ENCODE peak calls at places on chromosomes 16 and 17, in nine cellular contexts. F, Y, I, C, G, Q, L, D and K are unnamed samples.

GRCh38 chr16:87174061-87174460 is 143.1 kb downstream of the C16orf95 start:
- DNase-seq in F (no peak), Y (no peak), I (no peak), C (no peak), G (no peak), Q (no peak), L (no peak), D (no peak), K (no peak)

GRCh38 chr17:4163951-4164350 is 21.0 kb downstream of the CYB5D2 start:
- DNase-seq in F (no peak), Y (no peak), I (no peak), C (no peak), G (no peak), Q (no peak), L (peak; percentile 18), D (no peak), K (no peak)

GRCh38 chr16:57815987-57816745 is 13.9 kb upstream of the KIFC3 start:
- DNase-seq in F (peak; percentile 42), Y (peak; percentile 96), I (peak; percentile 66), C (peak; percentile 95), G (peak; percentile 92), Q (peak; percentile 96), L (peak; percentile 81), D (peak; percentile 97), K (peak; percentile 69)

GRCh38 chr17:43961954-43962353 is 8.2 kb upstream of the PYY start:
- DNase-seq in F (no peak), Y (no peak), I (no peak), C (no peak), G (no peak), Q (no peak), L (no peak), D (no peak), K (no peak)

GRCh38 chr17:82787081-82787848 is 35.4 kb downstream of the TBCD start:
- DNase-seq in F (no peak), Y (peak; percentile 79), I (no peak), C (no peak), G (peak; percentile 33), Q (peak; percentile 76), L (no peak), D (no peak), K (no peak)

GRCh38 chr17:78174332-78174869 is 6.0 kb downstream of the SYNGR2 start:
- DNase-seq in F (no peak), Y (no peak), I (no peak), C (no peak), G (peak; percentile 98), Q (peak; percentile 93), L (peak; percentile 56), D (peak; percentile 93), K (no peak)

GRCh38 chr16:74071996-74072559 is 224.5 kb upstream of the PSMD7 start:
- DNase-seq in F (no peak), Y (no peak), I (no peak), C (no peak), G (no peak), Q (no peak), L (no peak), D (no peak), K (no peak)

GRCh38 chr16:53952215-53953208 is 248.6 kb downstream of the FTO start:
- DNase-seq in F (no peak), Y (peak; percentile 42), I (no peak), C (no peak), G (no peak), Q (no peak), L (no peak), D (no peak), K (peak; percentile 7)

GRCh38 chr17:46193626-46194392 is 580 bp upstream of the KANSL1 start:
- DNase-seq in F (peak; percentile 94), Y (peak; percentile 90), I (peak; percentile 93), C (peak; percentile 99), G (peak; percentile 99), Q (peak; percentile 98), L (peak; percentile 97), D (peak; percentile 98), K (peak; percentile 96)

GRCh38 chr17:46195939-46196338 is 2.7 kb upstream of the KANSL1 start:
- DNase-seq in F (no peak), Y (no peak), I (no peak), C (no peak), G (no peak), Q (no peak), L (no peak), D (no peak), K (peak; percentile 62)

GRCh38 chr17:46195217-46195855 is 2.1 kb upstream of the KANSL1 start:
- DNase-seq in F (no peak), Y (no peak), I (no peak), C (no peak), G (no peak), Q (no peak), L (no peak), D (no peak), K (no peak)

GRCh38 chr17:46193246-46193625 is at the start of gene KANSL1:
- DNase-seq in F (peak; percentile 90), Y (peak; percentile 79), I (peak; percentile 89), C (peak; percentile 98), G (peak; percentile 97), Q (peak; percentile 93), L (peak; percentile 97), D (peak; percentile 90), K (peak; percentile 95)

GRCh38 chr17:46194393-46195216 is 1.4 kb upstream of the KANSL1 start:
- DNase-seq in F (peak; percentile 61), Y (no peak), I (peak; percentile 59), C (no peak), G (no peak), Q (no peak), L (peak; percentile 60), D (no peak), K (no peak)
- H3K4me1 ChIP-seq in F (peaks cover 43% of the 10 kb centered on the region), Y (peaks cover 12% of the 10 kb centered on the region), I (peaks cover 52% of the 10 kb centered on the region), C (no peaks in the 10 kb centered on the region), G (peaks cover 39% of the 10 kb centered on the region), Q (peaks cover 14% of the 10 kb centered on the region), L (peaks cover 49% of the 10 kb centered on the region), D (peaks cover 11% of the 10 kb centered on the region), K (peaks cover 41% of the 10 kb centered on the region)

GRCh38 chr17:28315846-28316705 is 2.9 kb upstream of the TMEM97 start:
- DNase-seq in F (no peak), Y (no peak), I (no peak), C (no peak), G (no peak), Q (no peak), L (no peak), D (no peak), K (no peak)

GRCh38 chr17:28320215-28321061 is 1.4 kb downstream of the TMEM97 start:
- DNase-seq in F (no peak), Y (no peak), I (no peak), C (no peak), G (no peak), Q (no peak), L (no peak), D (no peak), K (no peak)

GRCh38 chr17:28317965-28318758 is 838 bp upstream of the TMEM97 start:
- DNase-seq in F (peak; percentile 41), Y (no peak), I (no peak), C (peak; percentile 84), G (no peak), Q (no peak), L (no peak), D (no peak), K (no peak)

GRCh38 chr17:28317099-28317964 is 1.7 kb upstream of the TMEM97 start:
- DNase-seq in F (no peak), Y (no peak), I (no peak), C (peak; percentile 72), G (no peak), Q (no peak), L (no peak), D (no peak), K (no peak)

GRCh38 chr17:28318759-28319660 is at the start of gene TMEM97:
- DNase-seq in F (peak; percentile 93), Y (peak; percentile 95), I (peak; percentile 96), C (peak; percentile 99), G (peak; percentile 99), Q (peak; percentile 96), L (peak; percentile 98), D (peak; percentile 97), K (peak; percentile 94)
- H3K27ac ChIP-seq in F (peak within 1 kb of the TSS; percentile 64), Y (peak within 1 kb of the TSS; percentile 65), I (peak within 1 kb of the TSS; percentile 46), C (peak within 1 kb of the TSS; percentile 77), G (peak within 1 kb of the TSS; percentile 84), Q (peak within 1 kb of the TSS; percentile 42), L (peak within 1 kb of the TSS; percentile 88), D (peak within 1 kb of the TSS; percentile 12), K (peak within 1 kb of the TSS; percentile 2)

GRCh38 chr17:59185997-59186396 is 23.8 kb upstream of the SMG8 start:
- DNase-seq in F (no peak), Y (no peak), I (no peak), C (no peak), G (no peak), Q (no peak), L (no peak), D (no peak), K (no peak)

GRCh38 chr17:59175076-59175475 is 19.5 kb downstream of the PRR11 start:
- DNase-seq in F (no peak), Y (no peak), I (no peak), C (no peak), G (no peak), Q (no peak), L (no peak), D (no peak), K (no peak)

GRCh38 chr17:59181481-59181880 is 25.9 kb downstream of the PRR11 start:
- DNase-seq in F (no peak), Y (no peak), I (no peak), C (no peak), G (no peak), Q (no peak), L (no peak), D (no peak), K (no peak)

GRCh38 chr17:59178266-59178665 is 22.7 kb downstream of the PRR11 start:
- DNase-seq in F (no peak), Y (no peak), I (no peak), C (no peak), G (no peak), Q (no peak), L (no peak), D (no peak), K (no peak)

DNA sequence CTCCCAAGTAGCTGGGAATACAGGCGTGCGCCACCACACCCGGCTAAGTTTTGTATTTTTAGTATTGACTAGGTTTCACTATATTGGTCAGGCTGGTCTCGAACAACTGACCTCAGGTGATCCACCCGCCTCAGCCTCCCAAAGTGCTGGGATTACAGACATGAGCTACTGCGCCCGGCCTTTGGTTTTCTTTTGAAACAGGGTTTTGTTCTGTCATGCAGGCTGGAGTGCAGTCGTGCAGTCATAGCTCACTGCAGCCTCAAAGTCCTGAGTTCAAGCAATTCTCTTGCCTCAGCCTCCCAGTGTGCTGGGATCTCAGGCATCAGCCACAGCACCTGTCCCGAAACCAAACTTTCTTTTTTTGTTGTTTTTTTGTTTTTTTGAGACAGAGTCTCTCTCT is 25.1 kb downstream of the PRR11 start:
- DNase-seq in F (no peak), Y (no peak), I (no peak), C (no peak), G (no peak), Q (no peak), L (no peak), D (no peak), K (no peak)
- H3K9me3 ChIP-seq in F (no peaks in the 10 kb centered on the region), Y (no peaks in the 10 kb centered on the region), I (no peaks in the 10 kb centered on the region), C (no peaks in the 10 kb centered on the region), G (no peaks in the 10 kb centered on the region), Q (no peaks in the 10 kb centered on the region), L (no peaks in the 10 kb centered on the region), D (no peaks in the 10 kb centered on the region), K (no peaks in the 10 kb centered on the region)

DNA sequence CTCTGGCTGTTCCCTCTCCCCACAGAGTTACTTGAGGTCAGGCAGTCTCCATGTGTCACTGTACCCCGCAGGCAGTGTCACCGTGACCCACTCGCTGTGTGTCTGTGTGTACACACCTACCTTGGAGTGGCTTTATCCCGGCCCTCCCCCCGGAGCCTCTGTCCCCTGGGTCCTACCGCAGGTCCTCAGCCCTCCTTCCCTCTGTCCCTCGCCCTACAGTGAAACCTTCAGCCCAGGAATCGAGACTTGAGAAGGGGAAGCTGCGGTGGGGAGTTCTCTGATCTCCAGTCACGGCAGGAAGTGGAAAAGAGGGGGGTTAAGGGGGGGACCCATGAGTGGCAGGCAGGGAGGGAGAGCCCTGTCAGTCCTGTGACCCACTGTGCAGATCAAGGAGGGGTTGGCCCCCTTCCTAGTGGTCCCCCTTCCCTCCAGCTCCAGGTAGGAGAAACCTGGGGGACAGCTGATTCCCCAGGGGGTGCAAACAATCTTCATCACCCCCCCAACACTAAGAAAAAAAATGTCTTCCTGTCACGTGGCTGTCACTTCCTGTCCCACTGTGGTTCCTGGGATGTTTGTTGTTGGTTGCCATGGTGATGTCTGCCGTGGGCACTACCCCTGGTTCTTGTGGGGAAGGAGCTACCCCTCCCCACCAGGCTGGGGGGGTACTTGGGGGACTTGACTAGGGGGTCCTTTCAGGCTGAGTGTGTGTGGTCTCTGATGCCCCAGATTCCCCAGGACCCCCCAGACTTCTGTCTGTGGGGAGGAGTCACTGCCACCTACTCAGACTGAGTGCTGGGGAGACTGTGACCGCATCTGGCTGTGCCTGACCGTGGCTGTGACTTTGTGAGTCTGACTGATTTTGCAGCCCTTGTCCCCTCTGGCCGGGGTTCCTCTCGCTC is 13.7 kb downstream of the RARA start:
- DNase-seq in F (peak; percentile 83), Y (peak; percentile 71), I (peak; percentile 97), C (peak; percentile 75), G (peak; percentile 77), Q (peak; percentile 91), L (peak; percentile 82), D (peak; percentile 94), K (peak; percentile 100)
- H3K4me1 ChIP-seq in F (peaks cover 77% of the 10 kb centered on the region), Y (peaks cover 61% of the 10 kb centered on the region), I (peaks cover 84% of the 10 kb centered on the region), C (peaks cover 12% of the 10 kb centered on the region), G (peaks cover 44% of the 10 kb centered on the region), Q (peaks cover 91% of the 10 kb centered on the region), L (peaks cover 87% of the 10 kb centered on the region), D (peaks cover 48% of the 10 kb centered on the region), K (peaks cover 80% of the 10 kb centered on the region)